ENCODE peak calls at places on chromosomes 16 and 17, in seven cellular contexts. G is iPS-NIHi11; C is PC-3; X is Panc1; W is upper lobe of right lung; B is stimulated activated CD8-positive, alpha-beta memory T cell treated with anti-CD3 and anti-CD28 coated beads, Interleukin-7, amount 100 ng/mL, for 1 hour; E is activated naive CD8-positive, alpha-beta T cell treated with anti-CD3 and anti-CD28 coated beads, Interleukin-2, amount 50 U/mL, for 24 hours. V is an unnamed sample.

GRCh38 chr17:56292010-56292409 is 138.7 kb downstream of the ANKFN1 start:
- DNase-seq in B (no peak), X (no peak), W (no peak), G (no peak), E (no peak), C (peak; percentile 50), V (no peak)

GRCh38 chr16:16015849-16016248 is 66.4 kb downstream of the ABCC1 start:
- DNase-seq in X (no peak), G (no peak), C (no peak), B (no peak), E (no peak), W (no peak), V (no peak)

GRCh38 chr17:7132511-7133094 is 18.0 kb upstream of the ASGR2 start:
- DNase-seq in X (no peak), C (no peak), B (no peak), E (peak; percentile 37), G (peak; percentile 81), W (peak; percentile 55), V (peak; percentile 44)

GRCh38 chr17:48490391-48491026 is 40.3 kb downstream of the HOXB1 start:
- DNase-seq in X (no peak), B (no peak), W (no peak), E (no peak), G (no peak), C (peak; percentile 32), V (no peak)

GRCh38 chr17:75937652-75938051 is 3.2 kb downstream of the FBF1 start:
- DNase-seq in G (no peak), C (no peak), B (no peak), X (no peak), E (no peak), W (peak; percentile 37), V (no peak)

GRCh38 chr16:10752843-10753523 is 9.3 kb downstream of the NUBP1 start:
- DNase-seq in G (no peak), W (no peak), C (no peak), E (no peak), X (no peak), B (no peak), V (no peak)

GRCh38 chr16:11401161-11402050 is 56.1 kb downstream of the RMI2 start:
- DNase-seq in W (peak; percentile 86), C (peak; percentile 50), X (no peak), B (no peak), E (no peak), G (no peak), V (no peak)

GRCh38 chr17:79610151-79610645 is 653 bp downstream of the RBFOX3 start:
- DNase-seq in W (no peak), X (no peak), C (no peak), E (no peak), B (no peak), G (no peak), V (no peak)

GRCh38 chr17:80082403-80083135 is 18.8 kb upstream of the GAA start:
- DNase-seq in B (peak; percentile 22), X (no peak), G (peak; percentile 89), E (peak; percentile 65), C (peak; percentile 91), W (no peak), V (peak; percentile 53)

GRCh38 chr16:28555593-28555992 is 1.9 kb downstream of the SGF29 start:
- DNase-seq in X (no peak), E (no peak), B (no peak), G (no peak), W (no peak), C (no peak), V (no peak)

GRCh38 chr16:79770244-79771064 is 169.9 kb upstream of the MAF start:
- DNase-seq in C (peak; percentile 16), W (peak; percentile 95), E (peak; percentile 54), X (no peak), B (peak; percentile 14), G (peak; percentile 97), V (peak; percentile 52)

GRCh38 chr16:78871241-78871640 is 729.3 kb downstream of the MAF start:
- DNase-seq in X (no peak), B (no peak), G (no peak), C (no peak), E (no peak), W (no peak), V (no peak)

GRCh38 chr17:45441536-45442310 is 9.1 kb upstream of the ARHGAP27 start:
- DNase-seq in C (no peak), X (no peak), E (no peak), G (no peak), W (peak; percentile 57), B (no peak), V (no peak)

GRCh38 chr17:36614974-36615373 is 13.6 kb downstream of the MRM1 start:
- DNase-seq in W (no peak), G (no peak), E (no peak), C (no peak), B (no peak), X (no peak), V (no peak)